ENCODE peak calls at places on chromosomes 1 and 21, in ten cellular contexts. One of them, this sample, is unnamed.

GRCh38 chr1:54487571-54488050 is 60.4 kb upstream of the ACOT11 start:
- DNase-seq in mesothelial cell of epicardium: no peak
- DNase-seq in fibroblast of mammary gland: no peak
- DNase-seq in stimulated activated naive CD4-positive, alpha-beta T cell: no peak
- DNase-seq in ELR: no peak
- DNase-seq in T follicular helper cell: no peak
- DNase-seq in H4: no peak
- DNase-seq in lung: no peak
- DNase-seq in Calu3: no peak
- DNase-seq in C1 segment of cervical spinal cord: peak; percentile 68
- DNase-seq in this sample: peak; percentile 87

GRCh38 chr1:53060580-53060979 is 1.4 kb upstream of the PODN start:
- DNase-seq in mesothelial cell of epicardium: no peak
- DNase-seq in fibroblast of mammary gland: peak; percentile 76
- DNase-seq in stimulated activated naive CD4-positive, alpha-beta T cell: no peak
- DNase-seq in ELR: peak; percentile 23
- DNase-seq in T follicular helper cell: no peak
- DNase-seq in H4: no peak
- DNase-seq in lung: no peak
- DNase-seq in Calu3: no peak
- DNase-seq in C1 segment of cervical spinal cord: no peak
- DNase-seq in this sample: peak; percentile 96

GRCh38 chr21:45538381-45539045 is 3.7 kb downstream of the SLC19A1 start:
- DNase-seq in mesothelial cell of epicardium: no peak
- DNase-seq in fibroblast of mammary gland: no peak
- DNase-seq in stimulated activated naive CD4-positive, alpha-beta T cell: no peak
- DNase-seq in ELR: no peak
- DNase-seq in T follicular helper cell: no peak
- DNase-seq in H4: no peak
- DNase-seq in lung: no peak
- DNase-seq in Calu3: no peak
- DNase-seq in C1 segment of cervical spinal cord: no peak
- DNase-seq in this sample: peak; percentile 78

GRCh38 chr1:212754715-212755114 is 36.9 kb downstream of the NSL1 start:
- DNase-seq in mesothelial cell of epicardium: no peak
- DNase-seq in fibroblast of mammary gland: no peak
- DNase-seq in stimulated activated naive CD4-positive, alpha-beta T cell: no peak
- DNase-seq in ELR: no peak
- DNase-seq in T follicular helper cell: no peak
- DNase-seq in H4: no peak
- DNase-seq in lung: no peak
- DNase-seq in Calu3: no peak
- DNase-seq in C1 segment of cervical spinal cord: peak; percentile 12
- DNase-seq in this sample: no peak

GRCh38 chr1:91507330-91507729 is 6.7 kb downstream of the CDC7 start:
- DNase-seq in mesothelial cell of epicardium: no peak
- DNase-seq in fibroblast of mammary gland: no peak
- DNase-seq in stimulated activated naive CD4-positive, alpha-beta T cell: no peak
- DNase-seq in ELR: no peak
- DNase-seq in T follicular helper cell: no peak
- DNase-seq in H4: no peak
- DNase-seq in lung: no peak
- DNase-seq in Calu3: no peak
- DNase-seq in C1 segment of cervical spinal cord: no peak
- DNase-seq in this sample: no peak

GRCh38 chr1:56921486-56921885 is 44.3 kb downstream of the C8B start:
- DNase-seq in mesothelial cell of epicardium: no peak
- DNase-seq in fibroblast of mammary gland: peak; percentile 38
- DNase-seq in stimulated activated naive CD4-positive, alpha-beta T cell: no peak
- DNase-seq in ELR: no peak
- DNase-seq in T follicular helper cell: no peak
- DNase-seq in H4: no peak
- DNase-seq in lung: no peak
- DNase-seq in Calu3: no peak
- DNase-seq in C1 segment of cervical spinal cord: no peak
- DNase-seq in this sample: no peak

GRCh38 chr1:20491866-20492265 is 5.9 kb upstream of the CAMK2N1 start:
- DNase-seq in mesothelial cell of epicardium: no peak
- DNase-seq in fibroblast of mammary gland: no peak
- DNase-seq in stimulated activated naive CD4-positive, alpha-beta T cell: no peak
- DNase-seq in ELR: no peak
- DNase-seq in T follicular helper cell: no peak
- DNase-seq in H4: no peak
- DNase-seq in lung: no peak
- DNase-seq in Calu3: no peak
- DNase-seq in C1 segment of cervical spinal cord: no peak
- DNase-seq in this sample: peak; percentile 41

GRCh38 chr1:40353081-40353480 is 20.4 kb upstream of the SMAP2 start:
- DNase-seq in mesothelial cell of epicardium: no peak
- DNase-seq in fibroblast of mammary gland: no peak
- DNase-seq in stimulated activated naive CD4-positive, alpha-beta T cell: no peak
- DNase-seq in ELR: no peak
- DNase-seq in T follicular helper cell: no peak
- DNase-seq in H4: no peak
- DNase-seq in lung: no peak
- DNase-seq in Calu3: no peak
- DNase-seq in C1 segment of cervical spinal cord: no peak
- DNase-seq in this sample: no peak

GRCh38 chr1:52600533-52601179 is 1.5 kb upstream of the GPX7 start:
- DNase-seq in mesothelial cell of epicardium: no peak
- DNase-seq in fibroblast of mammary gland: no peak
- DNase-seq in stimulated activated naive CD4-positive, alpha-beta T cell: no peak
- DNase-seq in ELR: no peak
- DNase-seq in T follicular helper cell: no peak
- DNase-seq in H4: no peak
- DNase-seq in lung: no peak
- DNase-seq in Calu3: no peak
- DNase-seq in C1 segment of cervical spinal cord: no peak
- DNase-seq in this sample: no peak

GRCh38 chr1:107389410-107390075 is 248.7 kb downstream of the NTNG1 start:
- DNase-seq in mesothelial cell of epicardium: no peak
- DNase-seq in fibroblast of mammary gland: no peak
- DNase-seq in stimulated activated naive CD4-positive, alpha-beta T cell: no peak
- DNase-seq in ELR: no peak
- DNase-seq in T follicular helper cell: no peak
- DNase-seq in H4: no peak
- DNase-seq in lung: no peak
- DNase-seq in Calu3: no peak
- DNase-seq in C1 segment of cervical spinal cord: no peak
- DNase-seq in this sample: no peak

GRCh38 chr1:202068596-202068995 is 54.1 kb upstream of the GPR37L1 start:
- DNase-seq in mesothelial cell of epicardium: no peak
- DNase-seq in fibroblast of mammary gland: no peak
- DNase-seq in stimulated activated naive CD4-positive, alpha-beta T cell: no peak
- DNase-seq in ELR: no peak
- DNase-seq in T follicular helper cell: no peak
- DNase-seq in H4: no peak
- DNase-seq in lung: no peak
- DNase-seq in Calu3: no peak
- DNase-seq in C1 segment of cervical spinal cord: no peak
- DNase-seq in this sample: no peak

GRCh38 chr1:166079276-166079675 is 87.5 kb downstream of the FAM78B start:
- DNase-seq in mesothelial cell of epicardium: no peak
- DNase-seq in fibroblast of mammary gland: no peak
- DNase-seq in stimulated activated naive CD4-positive, alpha-beta T cell: no peak
- DNase-seq in ELR: no peak
- DNase-seq in T follicular helper cell: no peak
- DNase-seq in H4: no peak
- DNase-seq in lung: no peak
- DNase-seq in Calu3: no peak
- DNase-seq in C1 segment of cervical spinal cord: no peak
- DNase-seq in this sample: no peak

GRCh38 chr21:21165063-21165645 is 166.9 kb downstream of the NCAM2 start:
- DNase-seq in mesothelial cell of epicardium: no peak
- DNase-seq in fibroblast of mammary gland: peak; percentile 94
- DNase-seq in stimulated activated naive CD4-positive, alpha-beta T cell: no peak
- DNase-seq in ELR: peak; percentile 69
- DNase-seq in T follicular helper cell: no peak
- DNase-seq in H4: peak; percentile 84
- DNase-seq in lung: no peak
- DNase-seq in Calu3: no peak
- DNase-seq in C1 segment of cervical spinal cord: no peak
- DNase-seq in this sample: peak; percentile 46

GRCh38 chr1:43984855-43985254 is 5.8 kb downstream of the B4GALT2 start:
- DNase-seq in mesothelial cell of epicardium: no peak
- DNase-seq in fibroblast of mammary gland: no peak
- DNase-seq in stimulated activated naive CD4-positive, alpha-beta T cell: no peak
- DNase-seq in ELR: no peak
- DNase-seq in T follicular helper cell: no peak
- DNase-seq in H4: no peak
- DNase-seq in lung: no peak
- DNase-seq in Calu3: no peak
- DNase-seq in C1 segment of cervical spinal cord: no peak
- DNase-seq in this sample: no peak

GRCh38 chr1:222329493-222330045 is 218.3 kb downstream of the HHIPL2 start:
- DNase-seq in mesothelial cell of epicardium: no peak
- DNase-seq in fibroblast of mammary gland: peak; percentile 4
- DNase-seq in stimulated activated naive CD4-positive, alpha-beta T cell: no peak
- DNase-seq in ELR: peak; percentile 19
- DNase-seq in T follicular helper cell: no peak
- DNase-seq in H4: no peak
- DNase-seq in lung: no peak
- DNase-seq in Calu3: no peak
- DNase-seq in C1 segment of cervical spinal cord: no peak
- DNase-seq in this sample: no peak

GRCh38 chr1:224831501-224831900 is 98.0 kb upstream of the DNAH14 start:
- DNase-seq in mesothelial cell of epicardium: no peak
- DNase-seq in fibroblast of mammary gland: peak; percentile 44
- DNase-seq in stimulated activated naive CD4-positive, alpha-beta T cell: no peak
- DNase-seq in ELR: no peak
- DNase-seq in T follicular helper cell: no peak
- DNase-seq in H4: no peak
- DNase-seq in lung: no peak
- DNase-seq in Calu3: no peak
- DNase-seq in C1 segment of cervical spinal cord: no peak
- DNase-seq in this sample: no peak

This sample was measured in osteoblast.